ENCODE peak calls at places on chromosomes 11 and 22, in five cellular contexts. O is stimulated activated CD8-positive, alpha-beta memory T cell treated with anti-CD3 and anti-CD28 coated beads, Interleukin-7, amount 100 ng/mL, for 1 hour; R is NCI-H2081; K is lung microvascular endothelial cell; J is RWPE1. H is an unnamed sample.
A peak's percentile ranks its signal among the peaks of the same experiment; 100 is the strongest.

GRCh38 chr11:132300283-132300682 is 929.9 kb downstream of the NTM start:
- DNase-seq in K (no peak), R (no peak), O (no peak), J (no peak), H (no peak)

GRCh38 chr11:109728056-109728455 is 306.1 kb downstream of the C11orf87 start:
- DNase-seq in R (no peak), K (peak; percentile 28), J (peak; percentile 51), O (no peak), H (no peak)

GRCh38 chr11:74474316-74474715 is 7.0 kb upstream of the KCNE3 start:
- DNase-seq in J (no peak), O (no peak), R (no peak), K (no peak), H (no peak)

GRCh38 chr11:4464216-4465159 is 15.4 kb downstream of the OR52K2 start:
- DNase-seq in O (no peak), J (peak; percentile 29), K (no peak), R (no peak), H (no peak)

GRCh38 chr22:19837915-19838314 is 16.8 kb downstream of the GNB1L start:
- DNase-seq in R (no peak), O (no peak), K (no peak), J (no peak), H (no peak)

GRCh38 chr11:111730871-111731591 is 35.2 kb downstream of the PPP2R1B start:
- DNase-seq in R (peak; percentile 71), K (no peak), O (no peak), J (no peak), H (no peak)

GRCh38 chr22:25365491-25366261 is 146.2 kb downstream of the CRYBB2 start:
- DNase-seq in J (no peak), R (no peak), O (no peak), K (peak; percentile 24), H (peak; percentile 50)

GRCh38 chr11:124415356-124415923 is 9.2 kb downstream of the OR8B4 start:
- DNase-seq in R (peak; percentile 31), O (no peak), K (peak; percentile 75), J (peak; percentile 23), H (no peak)

GRCh38 chr11:60970369-60970774 is 1.1 kb upstream of the CD6 start:
- DNase-seq in R (peak; percentile 26), K (peak; percentile 51), O (peak; percentile 71), J (peak; percentile 49), H (peak; percentile 79)

GRCh38 chr11:66291706-66292542 is at the start of gene TMEM151A:
- DNase-seq in R (peak; percentile 28), J (no peak), K (no peak), O (no peak), H (no peak)